ENCODE peak calls at places on chromosomes 1 and 21, in five cellular contexts. One of them, this sample, is unnamed.

GRCh38 chr21:33071878-33072306 is 2.0 kb downstream of the OLIG1 start:
- DNase-seq in H1: no peak
- DNase-seq in K562: no peak
- DNase-seq in HepG2: no peak
- DNase-seq in HCT116: no peak
- DNase-seq in this sample: no peak

GRCh38 chr21:44904141-44904923 is 16.4 kb downstream of the ITGB2 start:
- DNase-seq in H1: no peak
- DNase-seq in HepG2: no peak
- DNase-seq in K562: no peak
- DNase-seq in HCT116: no peak
- DNase-seq in this sample: no peak

GRCh38 chr1:202130275-202130646 is 7.5 kb downstream of the GPR37L1 start:
- DNase-seq in H1: no peak
- DNase-seq in K562: no peak
- DNase-seq in HCT116: no peak
- DNase-seq in HepG2: no peak
- DNase-seq in this sample: no peak

GRCh38 chr1:200146100-200146499 is 118.6 kb downstream of the NR5A2 start:
- DNase-seq in K562: no peak
- DNase-seq in HCT116: no peak
- DNase-seq in H1: no peak
- DNase-seq in HepG2: no peak
- DNase-seq in this sample: no peak

GRCh38 chr1:39622427-39622826 is 17.0 kb downstream of the HEYL start:
- DNase-seq in K562: no peak
- DNase-seq in HCT116: no peak
- DNase-seq in HepG2: no peak
- DNase-seq in H1: no peak
- DNase-seq in this sample: no peak

GRCh38 chr1:115630342-115630741 is 11.4 kb upstream of the VANGL1 start:
- DNase-seq in H1: no peak
- DNase-seq in K562: no peak
- DNase-seq in HCT116: no peak
- DNase-seq in HepG2: peak
- DNase-seq in this sample: no peak

GRCh38 chr1:156371553-156372264 is 2.7 kb downstream of the RHBG start:
- DNase-seq in HCT116: no peak
- DNase-seq in K562: no peak
- DNase-seq in HepG2: peak
- DNase-seq in H1: no peak
- DNase-seq in this sample: no peak

GRCh38 chr1:35511305-35511704 is 45.9 kb downstream of the KIAA0319L start:
- DNase-seq in HCT116: no peak
- DNase-seq in H1: no peak
- DNase-seq in K562: no peak
- DNase-seq in HepG2: no peak
- DNase-seq in this sample: no peak

GRCh38 chr1:54989473-54989872 is 9.0 kb downstream of the TMEM61 start:
- DNase-seq in HepG2: no peak
- DNase-seq in K562: no peak
- DNase-seq in H1: no peak
- DNase-seq in HCT116: no peak
- DNase-seq in this sample: no peak

GRCh38 chr1:198922638-198923430 is 284.0 kb downstream of the PTPRC start:
- DNase-seq in HCT116: no peak
- DNase-seq in K562: no peak
- DNase-seq in H1: no peak
- DNase-seq in HepG2: no peak
- DNase-seq in this sample: peak

GRCh38 chr1:78411707-78412106 is 79.1 kb upstream of the PTGFR start:
- DNase-seq in K562: no peak
- DNase-seq in H1: no peak
- DNase-seq in HepG2: no peak
- DNase-seq in HCT116: no peak
- DNase-seq in this sample: no peak

GRCh38 chr1:234541281-234541975 is 62.4 kb upstream of the TARBP1 start:
- DNase-seq in HepG2: no peak
- DNase-seq in H1: no peak
- DNase-seq in K562: no peak
- DNase-seq in HCT116: no peak
- DNase-seq in this sample: no peak

GRCh38 chr1:28392027-28392652 is 22.6 kb downstream of the PHACTR4 start:
- DNase-seq in H1: no peak
- DNase-seq in HepG2: no peak
- DNase-seq in K562: no peak
- DNase-seq in HCT116: no peak
- DNase-seq in this sample: no peak

GRCh38 chr1:203656796-203657620 is 30.4 kb downstream of the ATP2B4 start:
- DNase-seq in HCT116: no peak
- DNase-seq in K562: no peak
- DNase-seq in HepG2: no peak
- DNase-seq in H1: no peak
- DNase-seq in this sample: no peak

GRCh38 chr1:172662464-172663109 is 3.7 kb downstream of the FASLG start:
- DNase-seq in H1: no peak
- DNase-seq in HCT116: no peak
- DNase-seq in HepG2: no peak
- DNase-seq in K562: peak
- DNase-seq in this sample: peak

GRCh38 chr1:202237052-202237451 is 43.5 kb downstream of the LGR6 start:
- DNase-seq in HepG2: peak
- DNase-seq in K562: peak
- DNase-seq in H1: peak
- DNase-seq in HCT116: peak
- DNase-seq in this sample: no peak

GRCh38 chr1:147641695-147642592 is 28.4 kb downstream of the ACP6 start:
- DNase-seq in HCT116: peak
- DNase-seq in HepG2: peak
- DNase-seq in K562: peak
- DNase-seq in H1: no peak
- DNase-seq in this sample: no peak

GRCh38 chr1:207956976-207957375 is 46.1 kb upstream of the CD34 start:
- DNase-seq in K562: no peak
- DNase-seq in H1: no peak
- DNase-seq in HepG2: no peak
- DNase-seq in HCT116: no peak
- DNase-seq in this sample: no peak

GRCh38 chr1:207962716-207963428 is 51.9 kb upstream of the CD34 start:
- DNase-seq in HepG2: no peak
- DNase-seq in H1: no peak
- DNase-seq in K562: no peak
- DNase-seq in HCT116: no peak
- DNase-seq in this sample: no peak

GRCh38 chr1:207959995-207960745 is 49.2 kb upstream of the CD34 start:
- DNase-seq in H1: no peak
- DNase-seq in HCT116: no peak
- DNase-seq in K562: no peak
- DNase-seq in HepG2: no peak
- DNase-seq in this sample: no peak

GRCh38 chr1:207959141-207959825 is 48.4 kb upstream of the CD34 start:
- DNase-seq in HepG2: no peak
- DNase-seq in H1: no peak
- DNase-seq in K562: no peak
- DNase-seq in HCT116: no peak
- DNase-seq in this sample: no peak

DNA sequence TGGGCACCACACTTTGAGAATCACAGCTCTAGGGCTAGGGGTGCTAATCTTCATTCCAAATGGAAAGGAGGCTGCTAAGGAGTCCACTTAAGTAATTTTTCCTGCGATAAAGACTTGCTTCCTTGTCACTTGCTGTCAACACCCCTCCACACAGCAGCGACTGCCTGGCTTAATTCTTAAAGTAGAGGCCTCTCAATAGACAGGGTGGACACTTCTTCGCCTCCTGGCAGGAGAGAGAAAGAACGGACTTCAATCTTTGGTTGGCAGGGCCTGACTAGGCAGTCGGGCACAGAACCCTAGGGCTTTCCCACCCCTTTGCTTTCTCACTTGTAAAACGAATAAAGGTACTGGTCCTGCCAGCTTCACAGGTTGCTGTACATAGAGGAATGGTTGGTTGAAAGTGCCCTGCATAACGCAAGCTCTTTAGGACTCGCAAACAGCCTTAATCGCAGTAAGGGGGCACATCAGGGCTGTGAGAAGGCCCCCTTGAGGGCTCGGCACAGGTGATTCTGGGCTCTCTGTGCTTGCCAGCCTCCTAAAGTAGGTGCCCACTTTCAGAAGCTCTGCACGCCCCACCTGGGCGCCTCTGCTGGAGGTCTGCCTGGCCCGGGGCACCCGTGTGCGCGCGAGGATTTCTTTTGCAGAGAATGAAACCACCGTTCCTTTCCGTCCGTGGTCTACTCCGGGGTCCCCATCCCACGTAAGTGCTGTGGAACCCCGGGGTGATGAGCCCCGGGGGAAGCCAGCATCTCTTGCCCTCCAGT is 47.6 kb upstream of the CD34 start:
- DNase-seq in K562: no peak
- DNase-seq in HepG2: no peak
- DNase-seq in H1: no peak
- DNase-seq in HCT116: no peak
- DNase-seq in this sample: no peak
- TF ChIP-seq EZH2 in K562: no peak
- TF ChIP-seq EZH2 in HepG2: no peak
- TF ChIP-seq EZH2 in H1: no peak
- TF ChIP-seq EZH2 in HCT116: no peak
- TF ChIP-seq EZH2 in this sample: no peak

GRCh38 chr1:93441589-93441988 is 6.3 kb upstream of the FNBP1L start:
- DNase-seq in H1: no peak
- DNase-seq in HCT116: no peak
- DNase-seq in HepG2: no peak
- DNase-seq in K562: no peak
- DNase-seq in this sample: no peak
- TF ChIP-seq JUND in H1: no peak
- TF ChIP-seq JUND in HCT116: no peak
- TF ChIP-seq JUND in HepG2: no peak
- TF ChIP-seq JUND in K562: no peak
- TF ChIP-seq JUND in this sample: no peak

GRCh38 chr1:228735871-228736586 is 750 bp downstream of the RHOU start:
- DNase-seq in H1: no peak
- DNase-seq in HCT116: peak
- DNase-seq in K562: no peak
- DNase-seq in HepG2: no peak
- DNase-seq in this sample: no peak
- TF ChIP-seq EZH2 in H1: no peak
- TF ChIP-seq EZH2 in HCT116: no peak
- TF ChIP-seq EZH2 in K562: no peak
- TF ChIP-seq EZH2 in HepG2: no peak
- TF ChIP-seq EZH2 in this sample: no peak

DNA sequence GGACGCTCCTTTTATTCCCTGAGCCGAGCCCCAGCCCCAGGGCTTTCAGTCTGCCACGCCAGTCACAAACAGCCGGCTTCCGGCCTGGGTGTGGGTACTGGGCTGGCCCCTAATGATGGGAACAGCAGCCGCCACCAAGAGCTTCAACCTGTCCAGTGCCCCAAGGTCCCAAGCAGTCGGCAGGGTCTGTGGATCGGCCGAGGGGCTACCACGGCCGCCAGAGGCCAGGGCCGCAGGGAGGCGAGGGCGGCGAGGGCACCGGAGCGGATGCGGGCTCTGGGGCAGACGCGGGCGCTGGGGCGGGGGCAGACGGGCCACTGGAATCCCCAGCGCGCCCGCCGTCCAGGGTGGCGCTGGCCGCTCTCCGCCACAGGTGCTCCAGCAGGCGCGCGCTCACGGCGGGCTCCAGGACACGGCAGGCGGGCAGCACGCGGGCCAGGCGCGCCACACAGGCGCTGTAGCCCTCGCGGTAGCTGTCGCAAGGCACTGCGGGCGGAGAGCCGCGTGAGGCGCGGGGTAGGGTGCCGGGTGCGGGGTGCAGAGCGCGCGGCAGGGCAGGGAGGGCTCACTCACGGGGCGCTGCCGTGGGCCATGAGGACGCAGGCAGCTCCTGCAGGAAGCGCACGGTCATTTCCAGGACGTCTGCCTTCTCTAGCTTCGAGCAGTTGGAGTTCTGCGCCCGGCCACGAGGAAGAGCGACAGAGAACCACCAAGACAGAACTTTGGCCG is 887 bp downstream of the HES2 start:
- DNase-seq in HepG2: no peak
- DNase-seq in K562: no peak
- DNase-seq in H1: no peak
- DNase-seq in HCT116: no peak
- DNase-seq in this sample: no peak
- TF ChIP-seq JUND in HepG2: no peak
- TF ChIP-seq JUND in K562: no peak
- TF ChIP-seq JUND in H1: no peak
- TF ChIP-seq JUND in HCT116: no peak
- TF ChIP-seq JUND in this sample: no peak